ENCODE peak calls at places on chromosome 2, in eight cellular contexts. One of them, this sample, is unnamed.

GRCh38 chr2:196170202-196170680 is 1.1 kb downstream of the STK17B start:
- DNase-seq in coronary artery: no peak
- DNase-seq in stomach: peak; percentile 65
- DNase-seq in psoas muscle: no peak
- DNase-seq in HFF-Myc: no peak
- DNase-seq in fibroblast of pulmonary artery: peak; percentile 70
- DNase-seq in foreskin fibroblast: peak; percentile 46
- DNase-seq in A549: peak; percentile 51
- DNase-seq in this sample: peak; percentile 63

GRCh38 chr2:213316001-213316735 is 31.9 kb downstream of the SPAG16 start:
- DNase-seq in fibroblast of pulmonary artery: peak; percentile 31
- DNase-seq in foreskin fibroblast: peak; percentile 25
- DNase-seq in coronary artery: no peak
- DNase-seq in A549: peak; percentile 58
- DNase-seq in HFF-Myc: no peak
- DNase-seq in stomach: no peak
- DNase-seq in psoas muscle: no peak
- DNase-seq in this sample: peak; percentile 46

GRCh38 chr2:3461781-3462492 is 57.4 kb downstream of the ADI1 start:
- DNase-seq in fibroblast of pulmonary artery: peak; percentile 79
- DNase-seq in HFF-Myc: no peak
- DNase-seq in foreskin fibroblast: peak; percentile 81
- DNase-seq in psoas muscle: no peak
- DNase-seq in coronary artery: no peak
- DNase-seq in stomach: no peak
- DNase-seq in A549: peak; percentile 56
- DNase-seq in this sample: peak; percentile 77

GRCh38 chr2:136098441-136098840 is 19.5 kb downstream of the CXCR4 start:
- DNase-seq in psoas muscle: no peak
- DNase-seq in stomach: no peak
- DNase-seq in coronary artery: no peak
- DNase-seq in A549: no peak
- DNase-seq in foreskin fibroblast: no peak
- DNase-seq in HFF-Myc: no peak
- DNase-seq in fibroblast of pulmonary artery: no peak
- DNase-seq in this sample: no peak

GRCh38 chr2:11658623-11659475 is 11.1 kb downstream of the NTSR2 start:
- DNase-seq in stomach: no peak
- DNase-seq in fibroblast of pulmonary artery: no peak
- DNase-seq in foreskin fibroblast: no peak
- DNase-seq in coronary artery: no peak
- DNase-seq in HFF-Myc: no peak
- DNase-seq in A549: peak; percentile 24
- DNase-seq in psoas muscle: peak; percentile 74
- DNase-seq in this sample: no peak

GRCh38 chr2:136179602-136179975 is 61.6 kb upstream of the CXCR4 start:
- DNase-seq in HFF-Myc: no peak
- DNase-seq in fibroblast of pulmonary artery: no peak
- DNase-seq in psoas muscle: no peak
- DNase-seq in stomach: no peak
- DNase-seq in coronary artery: no peak
- DNase-seq in foreskin fibroblast: no peak
- DNase-seq in A549: no peak
- DNase-seq in this sample: no peak

GRCh38 chr2:65177754-65178442 is 48.0 kb upstream of the RAB1A start:
- DNase-seq in psoas muscle: no peak
- DNase-seq in HFF-Myc: no peak
- DNase-seq in A549: no peak
- DNase-seq in foreskin fibroblast: peak; percentile 16
- DNase-seq in fibroblast of pulmonary artery: no peak
- DNase-seq in stomach: no peak
- DNase-seq in coronary artery: no peak
- DNase-seq in this sample: no peak

GRCh38 chr2:8304821-8305766 is 376.8 kb upstream of the ID2 start:
- DNase-seq in psoas muscle: no peak
- DNase-seq in coronary artery: peak; percentile 57
- DNase-seq in stomach: no peak
- DNase-seq in fibroblast of pulmonary artery: no peak
- DNase-seq in foreskin fibroblast: no peak
- DNase-seq in HFF-Myc: no peak
- DNase-seq in A549: no peak
- DNase-seq in this sample: no peak

GRCh38 chr2:3423492-3424170 is 44.1 kb downstream of the TRAPPC12 start:
- DNase-seq in HFF-Myc: no peak
- DNase-seq in A549: peak; percentile 63
- DNase-seq in stomach: peak; percentile 80
- DNase-seq in psoas muscle: peak; percentile 72
- DNase-seq in coronary artery: no peak
- DNase-seq in foreskin fibroblast: peak; percentile 68
- DNase-seq in fibroblast of pulmonary artery: peak; percentile 65
- DNase-seq in this sample: peak; percentile 58

GRCh38 chr2:10305715-10306114 is 3.0 kb downstream of the HPCAL1 start:
- DNase-seq in HFF-Myc: no peak
- DNase-seq in fibroblast of pulmonary artery: no peak
- DNase-seq in coronary artery: no peak
- DNase-seq in A549: peak; percentile 47
- DNase-seq in stomach: peak; percentile 44
- DNase-seq in psoas muscle: no peak
- DNase-seq in foreskin fibroblast: no peak
- DNase-seq in this sample: no peak

GRCh38 chr2:135094508-135094907 is 42.4 kb downstream of the RAB3GAP1 start:
- DNase-seq in stomach: no peak
- DNase-seq in coronary artery: no peak
- DNase-seq in HFF-Myc: no peak
- DNase-seq in A549: no peak
- DNase-seq in foreskin fibroblast: no peak
- DNase-seq in psoas muscle: no peak
- DNase-seq in fibroblast of pulmonary artery: no peak
- DNase-seq in this sample: no peak

GRCh38 chr2:84669122-84669521 is 152.8 kb downstream of the DNAH6 start:
- DNase-seq in stomach: no peak
- DNase-seq in fibroblast of pulmonary artery: no peak
- DNase-seq in foreskin fibroblast: no peak
- DNase-seq in psoas muscle: no peak
- DNase-seq in HFF-Myc: no peak
- DNase-seq in A549: no peak
- DNase-seq in coronary artery: no peak
- DNase-seq in this sample: no peak

GRCh38 chr2:205411558-205411957 is 270.7 kb upstream of the NRP2 start:
- DNase-seq in foreskin fibroblast: no peak
- DNase-seq in coronary artery: no peak
- DNase-seq in A549: no peak
- DNase-seq in psoas muscle: no peak
- DNase-seq in fibroblast of pulmonary artery: no peak
- DNase-seq in stomach: peak; percentile 60
- DNase-seq in HFF-Myc: no peak
- DNase-seq in this sample: no peak

GRCh38 chr2:234203135-234203984 is 152.9 kb downstream of the SPP2 start:
- DNase-seq in coronary artery: no peak
- DNase-seq in stomach: no peak
- DNase-seq in A549: peak; percentile 94
- DNase-seq in psoas muscle: no peak
- DNase-seq in fibroblast of pulmonary artery: peak; percentile 95
- DNase-seq in foreskin fibroblast: peak; percentile 94
- DNase-seq in HFF-Myc: peak; percentile 81
- DNase-seq in this sample: peak; percentile 93

GRCh38 chr2:181368036-181368435 is 89.2 kb upstream of the ITGA4 start:
- DNase-seq in A549: no peak
- DNase-seq in foreskin fibroblast: no peak
- DNase-seq in fibroblast of pulmonary artery: no peak
- DNase-seq in stomach: no peak
- DNase-seq in psoas muscle: no peak
- DNase-seq in coronary artery: no peak
- DNase-seq in HFF-Myc: no peak
- DNase-seq in this sample: peak; percentile 12

GRCh38 chr2:12120281-12121150 is 374.1 kb downstream of the LPIN1 start:
- DNase-seq in psoas muscle: no peak
- DNase-seq in coronary artery: no peak
- DNase-seq in A549: no peak
- DNase-seq in fibroblast of pulmonary artery: peak; percentile 57
- DNase-seq in HFF-Myc: peak; percentile 36
- DNase-seq in stomach: no peak
- DNase-seq in foreskin fibroblast: peak; percentile 89
- DNase-seq in this sample: peak; percentile 92

GRCh38 chr2:160214461-160215055 is 14.5 kb upstream of the ITGB6 start:
- DNase-seq in coronary artery: no peak
- DNase-seq in foreskin fibroblast: peak; percentile 93
- DNase-seq in psoas muscle: peak; percentile 24
- DNase-seq in A549: peak; percentile 86
- DNase-seq in HFF-Myc: peak; percentile 57
- DNase-seq in stomach: no peak
- DNase-seq in fibroblast of pulmonary artery: peak; percentile 88
- DNase-seq in this sample: peak; percentile 86

GRCh38 chr2:150137338-150137737 is 350.1 kb downstream of the RND3 start:
- DNase-seq in stomach: no peak
- DNase-seq in psoas muscle: no peak
- DNase-seq in HFF-Myc: no peak
- DNase-seq in coronary artery: no peak
- DNase-seq in fibroblast of pulmonary artery: no peak
- DNase-seq in A549: no peak
- DNase-seq in foreskin fibroblast: no peak
- DNase-seq in this sample: no peak
- H3K4me3 ChIP-seq in stomach: no peak overlapping the region
- H3K4me3 ChIP-seq in psoas muscle: no peak overlapping the region
- H3K4me3 ChIP-seq in HFF-Myc: no peak overlapping the region
- H3K4me3 ChIP-seq in coronary artery: no peak overlapping the region
- H3K4me3 ChIP-seq in fibroblast of pulmonary artery: no peak overlapping the region
- H3K4me3 ChIP-seq in A549: no peak overlapping the region
- H3K4me3 ChIP-seq in foreskin fibroblast: no peak overlapping the region
- H3K4me3 ChIP-seq in this sample: no peak overlapping the region

DNA sequence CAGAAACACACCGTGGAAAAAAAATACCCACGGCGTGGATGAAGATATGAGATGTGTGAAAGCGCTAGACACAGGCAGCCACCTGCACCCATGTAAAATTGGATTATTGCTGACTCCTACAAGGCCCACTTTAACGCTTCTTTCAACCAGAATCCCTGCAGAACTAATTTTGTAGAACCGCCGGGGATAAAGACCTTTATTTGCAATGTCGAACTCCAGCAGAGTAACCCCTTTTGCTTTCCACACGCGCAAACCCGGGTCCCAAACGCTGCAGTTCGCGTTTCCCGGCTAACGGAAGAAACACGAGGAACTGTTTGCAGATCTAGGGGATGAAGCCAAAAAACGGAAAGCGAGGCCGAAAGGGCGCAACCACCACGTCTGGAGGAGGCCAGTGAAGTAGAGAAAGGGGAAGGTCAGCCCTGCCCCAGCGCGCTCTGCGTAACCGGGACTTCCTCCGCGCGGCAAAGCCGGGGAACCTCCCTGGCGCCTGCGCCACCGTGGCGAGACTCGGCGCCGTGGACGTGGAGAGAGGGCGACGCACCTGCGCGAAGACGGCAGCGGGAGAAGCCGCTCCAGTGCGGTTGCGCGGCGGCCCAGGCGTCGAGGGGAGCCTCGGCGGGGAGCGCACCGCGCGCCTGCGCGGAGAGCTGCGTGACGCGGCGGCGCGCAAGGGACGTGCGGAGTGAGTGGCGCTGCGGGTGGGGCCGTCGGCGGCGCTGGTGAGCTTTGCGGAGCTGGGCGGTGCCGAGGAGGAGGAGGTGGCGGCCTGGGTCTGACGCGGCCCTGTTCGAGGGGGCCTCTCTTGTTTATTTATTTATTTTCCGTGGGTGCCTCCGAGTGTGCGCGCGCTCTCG is at the start of gene PPP1CB:
- DNase-seq in stomach: peak; percentile 97
- DNase-seq in fibroblast of pulmonary artery: peak; percentile 98
- DNase-seq in psoas muscle: peak; percentile 97
- DNase-seq in foreskin fibroblast: peak; percentile 99
- DNase-seq in HFF-Myc: peak; percentile 65
- DNase-seq in A549: peak; percentile 98
- DNase-seq in coronary artery: peak; percentile 98
- DNase-seq in this sample: peak; percentile 99
- TF ChIP-seq CTCF in stomach: no peak
- TF ChIP-seq CTCF in fibroblast of pulmonary artery: no peak
- TF ChIP-seq CTCF in psoas muscle: peak; percentile 37
- TF ChIP-seq CTCF in foreskin fibroblast: peak; percentile 8
- TF ChIP-seq CTCF in HFF-Myc: no peak
- TF ChIP-seq CTCF in A549: peak; percentile 29
- TF ChIP-seq CTCF in coronary artery: no peak
- TF ChIP-seq CTCF in this sample: no peak

GRCh38 chr2:72605836-72606442 is 219.9 kb downstream of the EXOC6B start:
- DNase-seq in A549: peak; percentile 24
- DNase-seq in stomach: no peak
- DNase-seq in HFF-Myc: no peak
- DNase-seq in psoas muscle: no peak
- DNase-seq in fibroblast of pulmonary artery: peak; percentile 48
- DNase-seq in foreskin fibroblast: peak; percentile 52
- DNase-seq in coronary artery: no peak
- DNase-seq in this sample: peak; percentile 45

GRCh38 chr2:72602095-72602494 is 223.7 kb downstream of the EXOC6B start:
- DNase-seq in HFF-Myc: no peak
- DNase-seq in psoas muscle: no peak
- DNase-seq in fibroblast of pulmonary artery: no peak
- DNase-seq in coronary artery: no peak
- DNase-seq in stomach: no peak
- DNase-seq in A549: no peak
- DNase-seq in foreskin fibroblast: no peak
- DNase-seq in this sample: no peak

GRCh38 chr2:72607189-72607588 is 218.6 kb downstream of the EXOC6B start:
- DNase-seq in A549: no peak
- DNase-seq in fibroblast of pulmonary artery: no peak
- DNase-seq in foreskin fibroblast: no peak
- DNase-seq in psoas muscle: no peak
- DNase-seq in HFF-Myc: no peak
- DNase-seq in stomach: no peak
- DNase-seq in coronary artery: no peak
- DNase-seq in this sample: no peak

GRCh38 chr2:72603481-72603880 is 222.4 kb downstream of the EXOC6B start:
- DNase-seq in stomach: no peak
- DNase-seq in HFF-Myc: no peak
- DNase-seq in coronary artery: no peak
- DNase-seq in psoas muscle: no peak
- DNase-seq in fibroblast of pulmonary artery: no peak
- DNase-seq in A549: peak; percentile 57
- DNase-seq in foreskin fibroblast: no peak
- DNase-seq in this sample: peak; percentile 21

DNA sequence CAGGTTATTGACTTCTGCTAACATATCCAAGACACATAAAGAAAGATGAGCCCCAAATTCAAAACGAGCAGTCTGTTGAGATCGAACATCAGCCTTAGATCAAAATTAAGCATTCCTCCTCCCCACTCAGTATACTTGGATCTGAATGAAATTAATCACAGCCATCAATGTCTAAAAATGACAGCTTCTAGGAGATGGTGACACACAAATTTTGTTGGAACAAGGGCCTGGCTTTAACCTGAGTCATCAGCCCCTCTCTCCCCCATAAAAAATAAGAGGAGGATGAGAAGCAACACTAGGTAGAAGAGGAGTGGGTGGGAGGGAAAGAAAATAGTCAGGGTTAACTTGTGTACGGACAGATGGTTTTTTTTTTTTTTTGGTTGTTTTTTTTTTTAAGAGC is 223.1 kb downstream of the EXOC6B start:
- DNase-seq in psoas muscle: no peak
- DNase-seq in HFF-Myc: no peak
- DNase-seq in foreskin fibroblast: no peak
- DNase-seq in fibroblast of pulmonary artery: no peak
- DNase-seq in coronary artery: no peak
- DNase-seq in A549: no peak
- DNase-seq in stomach: no peak
- DNase-seq in this sample: no peak
- H3K4me3 ChIP-seq in psoas muscle: no peak overlapping the region
- H3K4me3 ChIP-seq in HFF-Myc: no peak overlapping the region
- H3K4me3 ChIP-seq in foreskin fibroblast: no peak overlapping the region
- H3K4me3 ChIP-seq in fibroblast of pulmonary artery: no peak overlapping the region
- H3K4me3 ChIP-seq in coronary artery: no peak overlapping the region
- H3K4me3 ChIP-seq in A549: no peak overlapping the region
- H3K4me3 ChIP-seq in stomach: no peak overlapping the region
- H3K4me3 ChIP-seq in this sample: no peak overlapping the region

GRCh38 chr2:16325613-16326510 is 339.8 kb downstream of the CYRIA start:
- DNase-seq in stomach: no peak
- DNase-seq in psoas muscle: no peak
- DNase-seq in fibroblast of pulmonary artery: no peak
- DNase-seq in coronary artery: no peak
- DNase-seq in HFF-Myc: no peak
- DNase-seq in A549: no peak
- DNase-seq in foreskin fibroblast: no peak
- DNase-seq in this sample: no peak
- TF ChIP-seq CTCF in stomach: no peak
- TF ChIP-seq CTCF in psoas muscle: no peak
- TF ChIP-seq CTCF in fibroblast of pulmonary artery: no peak
- TF ChIP-seq CTCF in coronary artery: no peak
- TF ChIP-seq CTCF in HFF-Myc: no peak
- TF ChIP-seq CTCF in A549: no peak
- TF ChIP-seq CTCF in foreskin fibroblast: no peak
- TF ChIP-seq CTCF in this sample: no peak

This sample was measured in cardiac fibroblast.